ENCODE peak calls at places on chromosomes 16 and 17, in six cellular contexts. R, I, S, K, D and M are unnamed samples.

GRCh38 chr16:3180445-3180878 is 7.5 kb upstream of the OR1F1 start:
- DNase-seq in R (no peak), I (no peak), S (no peak), K (peak), D (no peak), M (no peak)

GRCh38 chr16:2706085-2706484 is 13.9 kb downstream of the PRSS27 start:
- DNase-seq in R (no peak), I (no peak), S (no peak), K (no peak), D (no peak), M (no peak)

GRCh38 chr17:32482568-32483320 is 4.0 kb upstream of the CDK5R1 start:
- DNase-seq in R (peak), I (no peak), S (no peak), K (no peak), D (no peak), M (no peak)

GRCh38 chr16:12002447-12003006 is 26.0 kb downstream of the SNX29 start:
- DNase-seq in R (no peak), I (no peak), S (peak), K (no peak), D (peak), M (no peak)

GRCh38 chr17:27319536-27320221 is 25.8 kb downstream of the WSB1 start:
- DNase-seq in R (no peak), I (peak), S (no peak), K (peak), D (peak), M (no peak)

GRCh38 chr17:6831662-6832263 is at the start of gene TEKT1:
- DNase-seq in R (peak), I (peak), S (peak), K (peak), D (peak), M (no peak)

GRCh38 chr17:65049085-65049756 is 7.3 kb downstream of the GNA13 start:
- DNase-seq in R (no peak), I (no peak), S (no peak), K (no peak), D (no peak), M (no peak)

GRCh38 chr17:58710948-58711552 is 18.6 kb downstream of the RAD51C start:
- DNase-seq in R (no peak), I (peak), S (peak), K (peak), D (peak), M (no peak)

GRCh38 chr17:77426676-77427386 is 286.1 kb downstream of the SEC14L1 start:
- DNase-seq in R (no peak), I (no peak), S (peak), K (no peak), D (no peak), M (no peak)

GRCh38 chr16:83356266-83356665 is 451.5 kb upstream of the HSBP1 start:
- DNase-seq in R (no peak), I (peak), S (peak), K (peak), D (peak), M (peak)

GRCh38 chr16:56866955-56867830 is 2.2 kb downstream of the SLC12A3 start:
- DNase-seq in R (no peak), I (peak), S (peak), K (peak), D (peak), M (no peak)

GRCh38 chr16:22318690-22319358 is 21.6 kb downstream of the POLR3E start:
- DNase-seq in R (no peak), I (no peak), S (peak), K (peak), D (no peak), M (no peak)

GRCh38 chr17:74769266-74769855 is 6.8 kb downstream of the NAT9 start:
- DNase-seq in R (no peak), I (no peak), S (no peak), K (no peak), D (no peak), M (no peak)

GRCh38 chr16:85781685-85782370 is 17.5 kb downstream of the EMC8 start:
- DNase-seq in R (no peak), I (peak), S (no peak), K (no peak), D (no peak), M (no peak)

GRCh38 chr16:30166202-30166902 is 17.1 kb upstream of the CORO1A start:
- DNase-seq in R (peak), I (no peak), S (peak), K (no peak), D (no peak), M (no peak)

GRCh38 chr16:30663820-30664528 is 5.7 kb downstream of the FBRS start:
- DNase-seq in R (no peak), I (no peak), S (no peak), K (no peak), D (no peak), M (no peak)

GRCh38 chr17:50043290-50044148 is 12.4 kb upstream of the ITGA3 start:
- DNase-seq in R (peak), I (peak), S (no peak), K (no peak), D (no peak), M (no peak)

GRCh38 chr17:82060001-82060380 is 5.6 kb downstream of the DUS1L start:
- DNase-seq in R (peak), I (no peak), S (no peak), K (no peak), D (no peak), M (no peak)

GRCh38 chr17:33778505-33779398 is 476.3 kb upstream of the CCL2 start:
- DNase-seq in R (no peak), I (peak), S (peak), K (peak), D (peak), M (peak)

GRCh38 chr17:1000597-1001490 is 3.9 kb downstream of the TIMM22 start:
- DNase-seq in R (peak), I (no peak), S (no peak), K (peak), D (no peak), M (no peak)

GRCh38 chr16:74936902-74937560 is 47.9 kb downstream of the WDR59 start:
- DNase-seq in R (no peak), I (no peak), S (peak), K (no peak), D (no peak), M (peak)

GRCh38 chr17:1294157-1294717 is 14.8 kb downstream of the TRARG1 start:
- DNase-seq in R (no peak), I (no peak), S (peak), K (no peak), D (no peak), M (no peak)

GRCh38 chr16:16120382-16121184 is 102.7 kb downstream of the ABCC6 start:
- DNase-seq in R (peak), I (peak), S (no peak), K (no peak), D (peak), M (no peak)

GRCh38 chr16:75341934-75342811 is 90.7 kb upstream of the BCAR1 start:
- DNase-seq in R (no peak), I (peak), S (peak), K (no peak), D (no peak), M (peak)

GRCh38 chr16:84471966-84472365 is 32.5 kb downstream of the MEAK7 start:
- DNase-seq in R (no peak), I (no peak), S (no peak), K (no peak), D (no peak), M (no peak)

GRCh38 chr17:1043601-1044251 is 46.8 kb downstream of the TIMM22 start:
- DNase-seq in R (peak), I (no peak), S (no peak), K (peak), D (no peak), M (no peak)

GRCh38 chr17:8062807-8063483 is 24.1 kb downstream of the ALOX15B start:
- DNase-seq in R (no peak), I (no peak), S (no peak), K (peak), D (no peak), M (no peak)

GRCh38 chr16:49734330-49734729 is 121.6 kb downstream of the ZNF423 start:
- DNase-seq in R (no peak), I (no peak), S (no peak), K (peak), D (no peak), M (no peak)

GRCh38 chr17:73983623-73984410 is 219.7 kb upstream of the RPL38 start:
- DNase-seq in R (no peak), I (no peak), S (peak), K (no peak), D (no peak), M (no peak)

GRCh38 chr17:12911241-12911640 is 106.6 kb downstream of the ELAC2 start:
- DNase-seq in R (no peak), I (no peak), S (no peak), K (no peak), D (no peak), M (no peak)

GRCh38 chr17:44663095-44663494 is 6.8 kb downstream of the MEIOC start:
- DNase-seq in R (no peak), I (no peak), S (no peak), K (no peak), D (no peak), M (no peak)

GRCh38 chr16:52265446-52265861 is 281.5 kb downstream of the TOX3 start:
- DNase-seq in R (no peak), I (no peak), S (no peak), K (no peak), D (peak), M (no peak)

GRCh38 chr17:32341141-32341856 is 674 bp downstream of the C17orf75 start:
- DNase-seq in R (no peak), I (no peak), S (peak), K (peak), D (no peak), M (no peak)

GRCh38 chr17:72338847-72339790 is 218.3 kb downstream of the SOX9 start:
- DNase-seq in R (no peak), I (peak), S (no peak), K (peak), D (peak), M (no peak)

GRCh38 chr17:50518265-50519023 is 10.2 kb downstream of the MYCBPAP start:
- DNase-seq in R (no peak), I (peak), S (no peak), K (no peak), D (no peak), M (no peak)

GRCh38 chr17:78179372-78179771 is 7.5 kb downstream of the TK1 start:
- DNase-seq in R (no peak), I (no peak), S (no peak), K (no peak), D (no peak), M (no peak)

GRCh38 chr16:11757671-11758545 is 15.3 kb upstream of the TXNDC11 start:
- DNase-seq in R (no peak), I (no peak), S (no peak), K (no peak), D (no peak), M (no peak)

GRCh38 chr17:12739500-12739899 is 49.8 kb upstream of the ARHGAP44 start:
- DNase-seq in R (no peak), I (no peak), S (no peak), K (no peak), D (no peak), M (no peak)

GRCh38 chr16:5215911-5216310 is 118.3 kb upstream of the EEF2KMT start:
- DNase-seq in R (no peak), I (no peak), S (no peak), K (peak), D (no peak), M (no peak)

GRCh38 chr17:16027708-16028584 is 28.3 kb downstream of the TTC19 start:
- DNase-seq in R (no peak), I (peak), S (peak), K (peak), D (no peak), M (peak)